ENCODE peak calls at places on chromosomes 3 and 15, in six cellular contexts. U is effector CD4-positive, alpha-beta T cell; O is activated CD4-positive, alpha-beta T cell treated with anti-CD3 and anti-CD28 coated beads, Interleukin-2, amount 10 ng/mL, durations not matched to agents 7 days and 5 days; B is NCI-H1417; N is CD14-positive monocyte; M is stimulated activated CD8-positive, alpha-beta memory T cell treated with anti-CD3 and anti-CD28 coated beads, Interleukin-7, amount 100 ng/mL, for 1 hour. W is an unnamed sample.

GRCh38 chr3:97835761-97836160 is 13.9 kb downstream of the CRYBG3 start:
- DNase-seq in U (no peak), B (no peak), O (no peak), N (no peak), M (no peak), W (peak; percentile 24)

GRCh38 chr3:53193466-53194217 is 32.6 kb downstream of the PRKCD start:
- DNase-seq in N (no peak), M (no peak), U (no peak), B (no peak), O (no peak), W (no peak)

GRCh38 chr3:24683090-24683489 is 188.4 kb upstream of the THRB start:
- DNase-seq in M (no peak), B (no peak), U (no peak), N (no peak), O (no peak), W (no peak)

GRCh38 chr3:112366428-112366931 is 33.5 kb downstream of the CD200 start:
- DNase-seq in N (no peak), O (no peak), U (no peak), M (no peak), B (no peak), W (no peak)

GRCh38 chr3:46835059-46835458 is 28.2 kb downstream of the MYL3 start:
- DNase-seq in U (no peak), N (no peak), M (no peak), B (no peak), O (no peak), W (no peak)

GRCh38 chr15:31214158-31214863 is 112.3 kb upstream of the KLF13 start:
- DNase-seq in M (no peak), U (no peak), N (no peak), O (peak; percentile 41), B (no peak), W (no peak)

GRCh38 chr3:13239467-13239760 is 166.2 kb upstream of the IQSEC1 start:
- DNase-seq in M (no peak), B (no peak), N (no peak), U (no peak), O (no peak), W (no peak)

GRCh38 chr3:42057561-42058211 is 33.5 kb upstream of the TRAK1 start:
- DNase-seq in M (no peak), O (no peak), B (no peak), U (no peak), N (no peak), W (no peak)

GRCh38 chr3:4492240-4493007 is 724 bp upstream of the ITPR1 start:
- DNase-seq in B (peak; percentile 55), M (no peak), N (peak; percentile 67), U (peak; percentile 35), O (peak; percentile 65), W (peak; percentile 57)

GRCh38 chr15:69697913-69698312 is 245.3 kb downstream of the RPLP1 start:
- DNase-seq in N (no peak), B (peak; percentile 72), O (no peak), U (no peak), M (no peak), W (no peak)

GRCh38 chr3:169241928-169242751 is 421.4 kb downstream of the MECOM start:
- DNase-seq in O (no peak), M (no peak), N (no peak), B (no peak), U (no peak), W (peak; percentile 70)

GRCh38 chr3:148723591-148723990 is 25.9 kb downstream of the AGTR1 start:
- DNase-seq in B (no peak), N (no peak), O (no peak), M (no peak), U (no peak), W (no peak)

GRCh38 chr3:136642714-136643113 is 109.5 kb downstream of the STAG1 start:
- DNase-seq in M (no peak), B (no peak), N (no peak), O (no peak), U (no peak), W (no peak)